ENCODE peak calls at places on chromosomes 13 and 19, in eight cellular contexts. I, A, N, C, K, L, U and W are unnamed samples.

GRCh38 chr13:73365240-73365639 is 306.4 kb downstream of the KLF5 start:
- DNase-seq in I (no peak), A (no peak), N (no peak), C (no peak), K (no peak), L (peak; percentile 58), U (no peak), W (no peak)

GRCh38 chr13:21079761-21080730 is 18.7 kb upstream of the LATS2 start:
- DNase-seq in I (peak; percentile 79), A (no peak), N (no peak), C (no peak), K (no peak), L (no peak), U (peak; percentile 57), W (no peak)

GRCh38 chr19:1038995-1039645 is 787 bp upstream of the ABCA7 start:
- DNase-seq in I (peak; percentile 44), A (no peak), N (no peak), C (no peak), K (no peak), L (no peak), U (no peak), W (no peak)

GRCh38 chr19:10549733-10550132 is 6.0 kb downstream of the ATG4D start:
- DNase-seq in I (no peak), A (no peak), N (no peak), C (no peak), K (no peak), L (no peak), U (no peak), W (no peak)

GRCh38 chr19:30082611-30083010 is 140.6 kb downstream of the URI1 start:
- DNase-seq in I (no peak), A (no peak), N (no peak), C (no peak), K (no peak), L (no peak), U (no peak), W (no peak)

GRCh38 chr19:33514885-33515485 is 6.6 kb downstream of the PEPD start:
- DNase-seq in I (peak; percentile 6), A (no peak), N (no peak), C (peak; percentile 39), K (no peak), L (no peak), U (no peak), W (no peak)

GRCh38 chr13:112194167-112194530 is 127.2 kb downstream of the SOX1 start:
- DNase-seq in I (no peak), A (no peak), N (no peak), C (no peak), K (no peak), L (no peak), U (no peak), W (no peak)

GRCh38 chr19:16326401-16327130 is 1.9 kb downstream of the KLF2 start:
- DNase-seq in I (no peak), A (no peak), N (no peak), C (no peak), K (no peak), L (no peak), U (no peak), W (peak; percentile 61)

GRCh38 chr13:32905063-32905863 is 111.0 kb upstream of the KL start:
- DNase-seq in I (no peak), A (no peak), N (no peak), C (no peak), K (no peak), L (no peak), U (peak; percentile 49), W (no peak)

GRCh38 chr19:33508941-33509614 is 12.5 kb downstream of the PEPD start:
- DNase-seq in I (no peak), A (no peak), N (no peak), C (no peak), K (no peak), L (no peak), U (no peak), W (no peak)

GRCh38 chr13:84430015-84430414 is 547.7 kb upstream of the SLITRK1 start:
- DNase-seq in I (no peak), A (no peak), N (no peak), C (no peak), K (no peak), L (no peak), U (peak; percentile 8), W (no peak)

GRCh38 chr19:52398091-52398461 is 427 bp downstream of the ZNF528 start:
- DNase-seq in I (no peak), A (no peak), N (no peak), C (no peak), K (no peak), L (no peak), U (no peak), W (no peak)